ENCODE peak calls at places on chromosomes 7 and 10, in five cellular contexts. F, P, J, N and O are unnamed samples.
A peak's percentile ranks its signal among the peaks of the same experiment; 100 is the strongest.

GRCh38 chr7:38291117-38291647 is 17.7 kb upstream of the TARP start:
- DNase-seq in F (no peak), P (no peak), J (no peak), N (peak; percentile 11), O (no peak)

GRCh38 chr10:13001041-13001886 is at the start of gene CCDC3:
- DNase-seq in F (peak; percentile 0), P (no peak), J (peak; percentile 81), N (peak; percentile 23), O (no peak)

GRCh38 chr10:5960070-5960972 is 17.0 kb downstream of the IL15RA start:
- DNase-seq in F (no peak), P (no peak), J (no peak), N (no peak), O (no peak)

GRCh38 chr10:729213-729612 is 39.7 kb upstream of the DIP2C start:
- DNase-seq in F (no peak), P (no peak), J (no peak), N (no peak), O (no peak)

GRCh38 chr10:90966146-90966545 is 45.3 kb upstream of the ANKRD1 start:
- DNase-seq in F (no peak), P (no peak), J (no peak), N (no peak), O (no peak)

GRCh38 chr7:114412548-114412947 is 2.1 kb upstream of the FOXP2 start:
- DNase-seq in F (no peak), P (peak; percentile 12), J (no peak), N (no peak), O (no peak)

GRCh38 chr10:99945286-99945685 is 64.5 kb downstream of the DNMBP start:
- DNase-seq in F (no peak), P (no peak), J (no peak), N (no peak), O (no peak)

GRCh38 chr7:116800594-116800993 is 61.8 kb upstream of the CAPZA2 start:
- DNase-seq in F (no peak), P (no peak), J (no peak), N (no peak), O (no peak)

GRCh38 chr10:47311193-47311899 is 10.9 kb upstream of the GDF2 start:
- DNase-seq in F (no peak), P (no peak), J (no peak), N (no peak), O (no peak)